ENCODE peak calls at places on chromosomes 3 and 15, in nine cellular contexts. One of them, this sample, is unnamed.

GRCh38 chr3:143998266-143998665 is 26.6 kb downstream of the DIPK2A start:
- DNase-seq in activated CD8-positive, alpha-beta T cell treated with anti-CD3 and anti-CD28 coated beads for 36 hours: no peak
- DNase-seq in progenitor cell of endocrine pancreas: no peak
- DNase-seq in Right ventricle myocardium inferior: no peak
- DNase-seq in NCI-H345: no peak
- DNase-seq in RPMI7951: peak
- DNase-seq in AG04450: no peak
- DNase-seq in NCI-H1417: no peak
- DNase-seq in DMS153: no peak
- DNase-seq in this sample: no peak

GRCh38 chr3:196431193-196432136 is 762 bp downstream of the UBXN7 start:
- DNase-seq in NCI-H345: peak
- DNase-seq in Right ventricle myocardium inferior: peak
- DNase-seq in NCI-H1417: peak
- DNase-seq in RPMI7951: peak
- DNase-seq in progenitor cell of endocrine pancreas: peak
- DNase-seq in DMS153: no peak
- DNase-seq in AG04450: no peak
- DNase-seq in activated CD8-positive, alpha-beta T cell treated with anti-CD3 and anti-CD28 coated beads for 36 hours: peak
- DNase-seq in this sample: peak

GRCh38 chr3:32817195-32817560 is 619 bp upstream of the TRIM71 start:
- DNase-seq in RPMI7951: no peak
- DNase-seq in DMS153: no peak
- DNase-seq in progenitor cell of endocrine pancreas: no peak
- DNase-seq in Right ventricle myocardium inferior: no peak
- DNase-seq in NCI-H1417: peak
- DNase-seq in activated CD8-positive, alpha-beta T cell treated with anti-CD3 and anti-CD28 coated beads for 36 hours: no peak
- DNase-seq in AG04450: no peak
- DNase-seq in NCI-H345: no peak
- DNase-seq in this sample: peak

GRCh38 chr3:21117397-21117796 is 633.6 kb downstream of the ZNF385D start:
- DNase-seq in RPMI7951: no peak
- DNase-seq in AG04450: no peak
- DNase-seq in NCI-H345: no peak
- DNase-seq in DMS153: no peak
- DNase-seq in NCI-H1417: no peak
- DNase-seq in progenitor cell of endocrine pancreas: no peak
- DNase-seq in activated CD8-positive, alpha-beta T cell treated with anti-CD3 and anti-CD28 coated beads for 36 hours: no peak
- DNase-seq in Right ventricle myocardium inferior: no peak
- DNase-seq in this sample: no peak

GRCh38 chr15:91849180-91849579 is 4.3 kb upstream of the SLCO3A1 start:
- DNase-seq in activated CD8-positive, alpha-beta T cell treated with anti-CD3 and anti-CD28 coated beads for 36 hours: no peak
- DNase-seq in AG04450: no peak
- DNase-seq in NCI-H1417: no peak
- DNase-seq in RPMI7951: no peak
- DNase-seq in Right ventricle myocardium inferior: no peak
- DNase-seq in progenitor cell of endocrine pancreas: no peak
- DNase-seq in DMS153: no peak
- DNase-seq in NCI-H345: no peak
- DNase-seq in this sample: no peak

GRCh38 chr15:39300451-39301153 is 280.3 kb upstream of the THBS1 start:
- DNase-seq in NCI-H1417: no peak
- DNase-seq in NCI-H345: no peak
- DNase-seq in AG04450: no peak
- DNase-seq in DMS153: no peak
- DNase-seq in Right ventricle myocardium inferior: no peak
- DNase-seq in progenitor cell of endocrine pancreas: no peak
- DNase-seq in RPMI7951: peak
- DNase-seq in activated CD8-positive, alpha-beta T cell treated with anti-CD3 and anti-CD28 coated beads for 36 hours: no peak
- DNase-seq in this sample: no peak

GRCh38 chr3:87002346-87002745 is 11.4 kb upstream of the VGLL3 start:
- DNase-seq in DMS153: no peak
- DNase-seq in activated CD8-positive, alpha-beta T cell treated with anti-CD3 and anti-CD28 coated beads for 36 hours: no peak
- DNase-seq in Right ventricle myocardium inferior: no peak
- DNase-seq in progenitor cell of endocrine pancreas: no peak
- DNase-seq in RPMI7951: no peak
- DNase-seq in NCI-H345: no peak
- DNase-seq in NCI-H1417: no peak
- DNase-seq in AG04450: no peak
- DNase-seq in this sample: no peak

GRCh38 chr3:152321806-152322377 is 53.2 kb downstream of the MBNL1 start:
- DNase-seq in RPMI7951: no peak
- DNase-seq in activated CD8-positive, alpha-beta T cell treated with anti-CD3 and anti-CD28 coated beads for 36 hours: no peak
- DNase-seq in NCI-H345: no peak
- DNase-seq in DMS153: no peak
- DNase-seq in AG04450: no peak
- DNase-seq in progenitor cell of endocrine pancreas: no peak
- DNase-seq in Right ventricle myocardium inferior: no peak
- DNase-seq in NCI-H1417: no peak
- DNase-seq in this sample: no peak

GRCh38 chr15:40095381-40096093 is 13.1 kb downstream of the BMF start:
- DNase-seq in Right ventricle myocardium inferior: no peak
- DNase-seq in progenitor cell of endocrine pancreas: no peak
- DNase-seq in NCI-H1417: no peak
- DNase-seq in AG04450: no peak
- DNase-seq in NCI-H345: no peak
- DNase-seq in activated CD8-positive, alpha-beta T cell treated with anti-CD3 and anti-CD28 coated beads for 36 hours: no peak
- DNase-seq in DMS153: no peak
- DNase-seq in RPMI7951: no peak
- DNase-seq in this sample: no peak

GRCh38 chr15:81485806-81486205 is 111.8 kb upstream of the TMC3 start:
- DNase-seq in NCI-H345: no peak
- DNase-seq in AG04450: no peak
- DNase-seq in RPMI7951: peak
- DNase-seq in NCI-H1417: no peak
- DNase-seq in Right ventricle myocardium inferior: no peak
- DNase-seq in progenitor cell of endocrine pancreas: no peak
- DNase-seq in DMS153: no peak
- DNase-seq in activated CD8-positive, alpha-beta T cell treated with anti-CD3 and anti-CD28 coated beads for 36 hours: no peak
- DNase-seq in this sample: no peak

GRCh38 chr15:59017459-59017858 is 30.0 kb downstream of the RNF111 start:
- DNase-seq in NCI-H345: no peak
- DNase-seq in DMS153: no peak
- DNase-seq in activated CD8-positive, alpha-beta T cell treated with anti-CD3 and anti-CD28 coated beads for 36 hours: no peak
- DNase-seq in progenitor cell of endocrine pancreas: no peak
- DNase-seq in NCI-H1417: no peak
- DNase-seq in RPMI7951: no peak
- DNase-seq in AG04450: no peak
- DNase-seq in Right ventricle myocardium inferior: no peak
- DNase-seq in this sample: no peak

GRCh38 chr3:112007641-112008040 is 8.9 kb downstream of the TAGLN3 start:
- DNase-seq in progenitor cell of endocrine pancreas: no peak
- DNase-seq in DMS153: no peak
- DNase-seq in NCI-H1417: no peak
- DNase-seq in NCI-H345: no peak
- DNase-seq in activated CD8-positive, alpha-beta T cell treated with anti-CD3 and anti-CD28 coated beads for 36 hours: no peak
- DNase-seq in AG04450: no peak
- DNase-seq in RPMI7951: peak
- DNase-seq in Right ventricle myocardium inferior: no peak
- DNase-seq in this sample: no peak

GRCh38 chr15:42194502-42194901 is 13.6 kb downstream of the VPS39 start:
- DNase-seq in AG04450: peak
- DNase-seq in Right ventricle myocardium inferior: no peak
- DNase-seq in DMS153: no peak
- DNase-seq in activated CD8-positive, alpha-beta T cell treated with anti-CD3 and anti-CD28 coated beads for 36 hours: peak
- DNase-seq in RPMI7951: peak
- DNase-seq in progenitor cell of endocrine pancreas: no peak
- DNase-seq in NCI-H345: no peak
- DNase-seq in NCI-H1417: no peak
- DNase-seq in this sample: no peak

GRCh38 chr15:33029247-33029646 is 165.3 kb downstream of the FMN1 start:
- DNase-seq in NCI-H1417: no peak
- DNase-seq in RPMI7951: no peak
- DNase-seq in AG04450: no peak
- DNase-seq in activated CD8-positive, alpha-beta T cell treated with anti-CD3 and anti-CD28 coated beads for 36 hours: no peak
- DNase-seq in DMS153: no peak
- DNase-seq in progenitor cell of endocrine pancreas: no peak
- DNase-seq in Right ventricle myocardium inferior: no peak
- DNase-seq in NCI-H345: no peak
- DNase-seq in this sample: no peak

GRCh38 chr15:84638103-84638502 is 16.0 kb downstream of the WDR73 start:
- DNase-seq in AG04450: no peak
- DNase-seq in progenitor cell of endocrine pancreas: no peak
- DNase-seq in DMS153: no peak
- DNase-seq in Right ventricle myocardium inferior: no peak
- DNase-seq in RPMI7951: no peak
- DNase-seq in NCI-H345: no peak
- DNase-seq in activated CD8-positive, alpha-beta T cell treated with anti-CD3 and anti-CD28 coated beads for 36 hours: no peak
- DNase-seq in NCI-H1417: peak
- DNase-seq in this sample: no peak

GRCh38 chr15:63312286-63312685 is 34.9 kb downstream of the APH1B start:
- DNase-seq in AG04450: no peak
- DNase-seq in DMS153: no peak
- DNase-seq in progenitor cell of endocrine pancreas: no peak
- DNase-seq in NCI-H1417: no peak
- DNase-seq in NCI-H345: no peak
- DNase-seq in Right ventricle myocardium inferior: no peak
- DNase-seq in RPMI7951: no peak
- DNase-seq in activated CD8-positive, alpha-beta T cell treated with anti-CD3 and anti-CD28 coated beads for 36 hours: no peak
- DNase-seq in this sample: no peak

GRCh38 chr3:140377644-140378043 is 300.2 kb upstream of the TRIM42 start:
- DNase-seq in NCI-H1417: no peak
- DNase-seq in RPMI7951: no peak
- DNase-seq in Right ventricle myocardium inferior: no peak
- DNase-seq in AG04450: no peak
- DNase-seq in activated CD8-positive, alpha-beta T cell treated with anti-CD3 and anti-CD28 coated beads for 36 hours: no peak
- DNase-seq in NCI-H345: no peak
- DNase-seq in DMS153: no peak
- DNase-seq in progenitor cell of endocrine pancreas: no peak
- DNase-seq in this sample: no peak

GRCh38 chr15:89157918-89158564 is 63.3 kb downstream of the RLBP1 start:
- DNase-seq in Right ventricle myocardium inferior: no peak
- DNase-seq in AG04450: no peak
- DNase-seq in DMS153: no peak
- DNase-seq in NCI-H1417: no peak
- DNase-seq in RPMI7951: no peak
- DNase-seq in NCI-H345: no peak
- DNase-seq in progenitor cell of endocrine pancreas: no peak
- DNase-seq in activated CD8-positive, alpha-beta T cell treated with anti-CD3 and anti-CD28 coated beads for 36 hours: no peak
- DNase-seq in this sample: no peak

GRCh38 chr15:51649659-51650521 is 27.3 kb upstream of the DMXL2 start:
- DNase-seq in activated CD8-positive, alpha-beta T cell treated with anti-CD3 and anti-CD28 coated beads for 36 hours: peak
- DNase-seq in RPMI7951: peak
- DNase-seq in progenitor cell of endocrine pancreas: peak
- DNase-seq in NCI-H345: peak
- DNase-seq in NCI-H1417: peak
- DNase-seq in DMS153: peak
- DNase-seq in Right ventricle myocardium inferior: no peak
- DNase-seq in AG04450: peak
- DNase-seq in this sample: no peak

GRCh38 chr3:138941259-138941885 is 5.6 kb downstream of the FOXL2 start:
- DNase-seq in NCI-H345: no peak
- DNase-seq in progenitor cell of endocrine pancreas: peak
- DNase-seq in NCI-H1417: peak
- DNase-seq in AG04450: peak
- DNase-seq in activated CD8-positive, alpha-beta T cell treated with anti-CD3 and anti-CD28 coated beads for 36 hours: peak
- DNase-seq in DMS153: no peak
- DNase-seq in Right ventricle myocardium inferior: no peak
- DNase-seq in RPMI7951: peak
- DNase-seq in this sample: peak

GRCh38 chr3:53730565-53730964 is 115.7 kb downstream of the CHDH start:
- DNase-seq in RPMI7951: peak
- DNase-seq in NCI-H1417: peak
- DNase-seq in Right ventricle myocardium inferior: no peak
- DNase-seq in DMS153: no peak
- DNase-seq in progenitor cell of endocrine pancreas: no peak
- DNase-seq in NCI-H345: peak
- DNase-seq in activated CD8-positive, alpha-beta T cell treated with anti-CD3 and anti-CD28 coated beads for 36 hours: no peak
- DNase-seq in AG04450: no peak
- DNase-seq in this sample: no peak

GRCh38 chr3:138432576-138433240 is 1.7 kb upstream of the ESYT3 start:
- DNase-seq in activated CD8-positive, alpha-beta T cell treated with anti-CD3 and anti-CD28 coated beads for 36 hours: no peak
- DNase-seq in NCI-H345: no peak
- DNase-seq in progenitor cell of endocrine pancreas: no peak
- DNase-seq in Right ventricle myocardium inferior: no peak
- DNase-seq in AG04450: no peak
- DNase-seq in RPMI7951: no peak
- DNase-seq in DMS153: no peak
- DNase-seq in NCI-H1417: no peak
- DNase-seq in this sample: no peak

GRCh38 chr3:111803123-111803593 is 55.9 kb upstream of the PHLDB2 start:
- DNase-seq in Right ventricle myocardium inferior: no peak
- DNase-seq in NCI-H345: no peak
- DNase-seq in RPMI7951: peak
- DNase-seq in activated CD8-positive, alpha-beta T cell treated with anti-CD3 and anti-CD28 coated beads for 36 hours: no peak
- DNase-seq in AG04450: peak
- DNase-seq in DMS153: no peak
- DNase-seq in progenitor cell of endocrine pancreas: no peak
- DNase-seq in NCI-H1417: no peak
- DNase-seq in this sample: no peak

GRCh38 chr15:85125056-85125661 is 143.5 kb downstream of the PDE8A start:
- DNase-seq in NCI-H1417: no peak
- DNase-seq in activated CD8-positive, alpha-beta T cell treated with anti-CD3 and anti-CD28 coated beads for 36 hours: no peak
- DNase-seq in DMS153: no peak
- DNase-seq in Right ventricle myocardium inferior: no peak
- DNase-seq in progenitor cell of endocrine pancreas: no peak
- DNase-seq in AG04450: no peak
- DNase-seq in NCI-H345: no peak
- DNase-seq in RPMI7951: peak
- DNase-seq in this sample: no peak

GRCh38 chr3:55128201-55128870 is 200.5 kb upstream of the LRTM1 start:
- DNase-seq in DMS153: no peak
- DNase-seq in activated CD8-positive, alpha-beta T cell treated with anti-CD3 and anti-CD28 coated beads for 36 hours: no peak
- DNase-seq in Right ventricle myocardium inferior: no peak
- DNase-seq in RPMI7951: peak
- DNase-seq in NCI-H345: no peak
- DNase-seq in AG04450: no peak
- DNase-seq in NCI-H1417: peak
- DNase-seq in progenitor cell of endocrine pancreas: no peak
- DNase-seq in this sample: no peak

GRCh38 chr3:126678691-126679317 is 23.9 kb upstream of the TXNRD3 start:
- DNase-seq in progenitor cell of endocrine pancreas: no peak
- DNase-seq in activated CD8-positive, alpha-beta T cell treated with anti-CD3 and anti-CD28 coated beads for 36 hours: no peak
- DNase-seq in DMS153: peak
- DNase-seq in RPMI7951: no peak
- DNase-seq in Right ventricle myocardium inferior: no peak
- DNase-seq in NCI-H345: no peak
- DNase-seq in AG04450: no peak
- DNase-seq in NCI-H1417: peak
- DNase-seq in this sample: no peak

GRCh38 chr15:94028809-94029208 is 202.6 kb upstream of the MCTP2 start:
- DNase-seq in DMS153: no peak
- DNase-seq in AG04450: no peak
- DNase-seq in RPMI7951: no peak
- DNase-seq in NCI-H1417: no peak
- DNase-seq in Right ventricle myocardium inferior: no peak
- DNase-seq in progenitor cell of endocrine pancreas: no peak
- DNase-seq in activated CD8-positive, alpha-beta T cell treated with anti-CD3 and anti-CD28 coated beads for 36 hours: no peak
- DNase-seq in NCI-H345: no peak
- DNase-seq in this sample: no peak